ENCODE peak calls at places on chromosome 17, in seven cellular contexts. M, S, H, T, J, X and I are unnamed samples.

GRCh38 chr17:14308965-14309879 is 8.3 kb downstream of the HS3ST3B1 start:
- DNase-seq in M (peak; percentile 88), X (peak; percentile 98), H (peak; percentile 98), J (no peak), T (peak; percentile 92), S (peak; percentile 88), I (peak; percentile 98)

GRCh38 chr17:47197821-47198220 is 8.7 kb upstream of the CDC27 start:
- DNase-seq in T (no peak), S (no peak), M (no peak), J (no peak), X (no peak), H (no peak), I (peak; percentile 58)

GRCh38 chr17:9644910-9645751 is at the start of gene USP43:
- DNase-seq in J (peak; percentile 84), T (no peak), H (peak; percentile 74), S (no peak), M (peak; percentile 81), X (peak; percentile 21), I (peak; percentile 90)

GRCh38 chr17:81681672-81682071 is 1.9 kb downstream of the ARL16 start:
- DNase-seq in M (no peak), T (no peak), S (no peak), X (no peak), J (no peak), H (no peak), I (no peak)

GRCh38 chr17:40562841-40563370 is 2.4 kb downstream of the CCR7 start:
- DNase-seq in J (no peak), T (no peak), S (no peak), X (no peak), H (no peak), M (no peak), I (no peak)

GRCh38 chr17:4584125-4584834 is at the start of gene SMTNL2:
- DNase-seq in T (peak; percentile 83), M (peak; percentile 35), J (no peak), S (no peak), X (peak; percentile 33), H (peak; percentile 79), I (no peak)

GRCh38 chr17:78737332-78737731 is 44.7 kb downstream of the CYTH1 start:
- DNase-seq in T (no peak), H (no peak), X (no peak), M (no peak), S (no peak), J (no peak), I (peak; percentile 88)

GRCh38 chr17:77581480-77581879 is 377.0 kb upstream of the TNRC6C start:
- DNase-seq in M (no peak), H (no peak), X (no peak), T (peak; percentile 17), J (no peak), S (no peak), I (no peak)

GRCh38 chr17:63140255-63140654 is 174.2 kb downstream of the TANC2 start:
- DNase-seq in X (no peak), H (no peak), S (no peak), T (no peak), J (peak; percentile 35), M (no peak), I (peak; percentile 14)

GRCh38 chr17:72683506-72684404 is 408.7 kb downstream of the SLC39A11 start:
- DNase-seq in J (peak; percentile 79), X (no peak), S (no peak), H (no peak), T (no peak), M (peak; percentile 59), I (peak; percentile 99)

GRCh38 chr17:61338000-61338864 is 61.4 kb upstream of the TBX2 start:
- DNase-seq in X (no peak), T (no peak), M (no peak), H (no peak), J (no peak), S (no peak), I (no peak)

GRCh38 chr17:78953356-78954350 is 26.1 kb downstream of the LGALS3BP start:
- DNase-seq in H (no peak), X (no peak), S (no peak), J (no peak), T (no peak), M (no peak), I (no peak)

GRCh38 chr17:18191071-18191667 is 7.5 kb downstream of the ALKBH5 start:
- DNase-seq in X (no peak), M (no peak), T (no peak), S (no peak), J (no peak), H (no peak), I (no peak)

GRCh38 chr17:72691601-72692000 is 400.9 kb downstream of the SLC39A11 start:
- DNase-seq in H (no peak), M (no peak), T (no peak), S (no peak), J (no peak), X (no peak), I (no peak)

GRCh38 chr17:57154896-57155295 is 69.8 kb downstream of the AKAP1 start:
- DNase-seq in S (no peak), H (no peak), J (no peak), X (no peak), M (no peak), T (no peak), I (no peak)

GRCh38 chr17:79595471-79595870 is 15.4 kb downstream of the RBFOX3 start:
- DNase-seq in J (no peak), M (no peak), H (no peak), S (no peak), X (no peak), T (no peak), I (no peak)

GRCh38 chr17:76635039-76635438 is 8.5 kb downstream of the ST6GALNAC1 start:
- DNase-seq in H (no peak), J (no peak), X (no peak), S (no peak), T (no peak), M (no peak), I (no peak)

GRCh38 chr17:27892542-27892865 is 661 bp downstream of the LYRM9 start:
- DNase-seq in X (no peak), J (no peak), M (no peak), H (no peak), T (no peak), S (no peak), I (no peak)

GRCh38 chr17:50209472-50210248 is 8.2 kb upstream of the COL1A1 start:
- DNase-seq in J (no peak), H (peak; percentile 83), T (peak; percentile 96), S (no peak), M (peak; percentile 77), X (peak; percentile 47), I (peak; percentile 6)

GRCh38 chr17:55187371-55187770 is 77.4 kb upstream of the HLF start:
- DNase-seq in T (no peak), M (no peak), X (no peak), S (no peak), J (no peak), H (no peak), I (no peak)

GRCh38 chr17:76447931-76448652 is 4.9 kb downstream of the UBE2O start:
- DNase-seq in H (no peak), M (no peak), J (no peak), T (no peak), X (no peak), S (no peak), I (no peak)

GRCh38 chr17:32161029-32161428 is 18.7 kb downstream of the RHOT1 start:
- DNase-seq in M (no peak), T (no peak), J (no peak), H (no peak), X (no peak), S (no peak), I (peak; percentile 35)

GRCh38 chr17:67376509-67376891 is 581 bp upstream of the PITPNC1 start:
- DNase-seq in M (no peak), J (no peak), T (no peak), H (no peak), S (no peak), X (no peak), I (no peak)

GRCh38 chr17:27511154-27511553 is 54.9 kb downstream of the KSR1 start:
- DNase-seq in J (no peak), M (no peak), H (no peak), S (no peak), T (no peak), X (no peak), I (no peak)

GRCh38 chr17:59753522-59754467 is 46.3 kb downstream of the VMP1 start:
- DNase-seq in T (no peak), J (peak; percentile 99), S (no peak), M (peak; percentile 47), H (no peak), X (no peak), I (peak; percentile 44)

GRCh38 chr17:33686171-33686570 is 393.1 kb upstream of the ASIC2 start:
- DNase-seq in T (no peak), J (no peak), M (peak; percentile 21), X (peak; percentile 47), S (no peak), H (no peak), I (no peak)

GRCh38 chr17:5580367-5580766 is 3.9 kb downstream of the NLRP1 start:
- DNase-seq in H (no peak), S (no peak), J (no peak), X (no peak), T (no peak), M (no peak), I (peak; percentile 31)

GRCh38 chr17:69357701-69358100 is 30.8 kb upstream of the ABCA5 start:
- DNase-seq in X (no peak), H (no peak), T (no peak), J (no peak), S (no peak), M (no peak), I (no peak)

GRCh38 chr17:81821603-81822311 is 11.3 kb downstream of the MCRIP1 start:
- DNase-seq in S (no peak), H (no peak), T (peak; percentile 93), X (peak; percentile 77), J (peak; percentile 72), M (peak; percentile 97), I (peak; percentile 78)

GRCh38 chr17:16374129-16374528 is 6.8 kb upstream of the UBB start:
- DNase-seq in S (no peak), T (no peak), H (no peak), X (no peak), J (no peak), M (peak; percentile 42), I (no peak)

GRCh38 chr17:45052052-45052772 is 780 bp upstream of the DCAKD start:
- DNase-seq in X (peak; percentile 52), H (peak; percentile 50), T (peak; percentile 88), S (peak; percentile 17), M (peak; percentile 55), J (peak; percentile 76), I (peak; percentile 41)

GRCh38 chr17:75159196-75160031 is 5.1 kb upstream of the JPT1 start:
- DNase-seq in M (no peak), S (no peak), X (no peak), J (no peak), T (no peak), H (no peak), I (peak; percentile 96)

GRCh38 chr17:35127751-35128514 is 6.5 kb downstream of the FNDC8 start:
- DNase-seq in X (no peak), S (no peak), M (no peak), H (no peak), J (no peak), T (no peak), I (no peak)

GRCh38 chr17:2068101-2068518 is 13.2 kb downstream of the HIC1 start:
- DNase-seq in X (no peak), T (no peak), M (no peak), J (no peak), H (no peak), S (no peak), I (peak; percentile 49)

GRCh38 chr17:43350888-43351361 is 47.9 kb upstream of the ARL4D start:
- DNase-seq in J (no peak), H (no peak), T (no peak), X (no peak), M (no peak), S (no peak), I (peak; percentile 53)

GRCh38 chr17:70100983-70101382 is 26.0 kb downstream of the KCNJ16 start:
- DNase-seq in S (no peak), H (no peak), T (no peak), M (no peak), X (no peak), J (no peak), I (no peak)

GRCh38 chr17:46003907-46004748 is 5.1 kb downstream of the STH start:
- DNase-seq in T (no peak), J (peak; percentile 8), M (peak; percentile 75), H (no peak), X (no peak), S (no peak), I (no peak)